ENCODE peak calls at places on chromosomes 5 and 9, in eight cellular contexts. V is Panc1, U is HCT116, X is A549, L is SK-N-SH, E is HepG2, O is GM12878, H is K562. B is an unnamed sample.

GRCh38 chr9:93826209-93826608 is 128.9 kb downstream of the BARX1 start:
- DNase-seq in V (no peak), U (no peak), X (no peak), L (no peak), E (no peak), O (no peak), H (no peak), B (peak; percentile 81)

GRCh38 chr5:33300209-33300742 is 140.5 kb upstream of the TARS1 start:
- DNase-seq in V (no peak), U (no peak), X (no peak), L (no peak), E (no peak), O (peak; percentile 33), H (no peak), B (no peak)

GRCh38 chr9:109253241-109253636 is 67.6 kb downstream of the EPB41L4B start:
- DNase-seq in V (no peak), U (no peak), X (no peak), L (no peak), E (no peak), O (no peak), H (no peak), B (no peak)

GRCh38 chr9:132942541-132943182 is 1.8 kb downstream of the TSC1 start:
- DNase-seq in V (no peak), U (no peak), X (no peak), L (no peak), E (no peak), O (no peak), H (no peak), B (no peak)

GRCh38 chr5:139061274-139061673 is 136.9 kb downstream of the SIL1 start:
- DNase-seq in V (no peak), U (no peak), X (no peak), L (no peak), E (peak; percentile 10), O (no peak), H (no peak), B (no peak)

GRCh38 chr9:14415947-14416346 is 102.0 kb upstream of the NFIB start:
- DNase-seq in V (no peak), U (no peak), X (no peak), L (no peak), E (no peak), O (no peak), H (no peak), B (no peak)

GRCh38 chr9:87336914-87337333 is 160.7 kb upstream of the DAPK1 start:
- DNase-seq in V (peak; percentile 10), U (peak; percentile 54), X (peak; percentile 44), L (peak; percentile 60), E (peak; percentile 75), O (peak; percentile 13), H (peak; percentile 76), B (peak; percentile 94)

GRCh38 chr5:163760498-163760897 is 255.1 kb downstream of the MAT2B start:
- DNase-seq in V (no peak), U (no peak), X (no peak), L (no peak), E (peak; percentile 24), O (no peak), H (no peak), B (no peak)

GRCh38 chr5:176174345-176175025 is 63.7 kb upstream of the SIMC1 start:
- DNase-seq in V (no peak), U (no peak), X (no peak), L (no peak), E (no peak), O (no peak), H (no peak), B (no peak)

GRCh38 chr5:81751836-81752643 is 1.1 kb upstream of the SSBP2 start:
- DNase-seq in V (no peak), U (no peak), X (no peak), L (no peak), E (no peak), O (no peak), H (peak; percentile 58), B (peak; percentile 55)
- H3K4me1 ChIP-seq in V (peaks cover 23% of the 10 kb centered on the region), U (peaks cover 13% of the 10 kb centered on the region), X (peaks cover 34% of the 10 kb centered on the region), L (peaks cover 10% of the 10 kb centered on the region), E (no peaks in the 10 kb centered on the region), O (peaks cover 3% of the 10 kb centered on the region), H (peaks cover 24% of the 10 kb centered on the region), B (peaks cover 49% of the 10 kb centered on the region)

DNA sequence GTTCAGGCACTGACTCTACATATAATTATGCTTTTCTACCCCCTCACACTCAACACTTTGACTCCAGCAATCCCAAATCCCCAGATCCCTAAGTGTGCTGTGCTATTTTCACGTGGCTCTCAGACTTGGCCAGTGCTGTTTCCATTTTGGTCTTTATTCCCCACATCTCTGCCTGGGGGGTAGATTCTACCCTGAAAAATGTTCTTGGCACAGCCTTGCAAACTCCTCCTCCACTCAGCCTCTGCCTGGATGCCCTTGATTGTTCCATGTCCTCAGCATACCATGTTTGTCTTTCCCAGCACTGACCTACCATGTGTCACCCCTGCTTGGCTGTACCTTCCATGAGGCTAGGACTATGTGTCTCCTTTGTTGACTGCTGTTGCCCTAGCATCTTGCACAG is 43.0 kb downstream of the FXN start:
- DNase-seq in V (no peak), U (no peak), X (no peak), L (no peak), E (no peak), O (no peak), H (no peak), B (no peak)
- TF ChIP-seq REST in V (no peak), U (no peak), X (no peak), L (no peak), E (no peak), O (no peak), H (no peak), B (no peak)

DNA sequence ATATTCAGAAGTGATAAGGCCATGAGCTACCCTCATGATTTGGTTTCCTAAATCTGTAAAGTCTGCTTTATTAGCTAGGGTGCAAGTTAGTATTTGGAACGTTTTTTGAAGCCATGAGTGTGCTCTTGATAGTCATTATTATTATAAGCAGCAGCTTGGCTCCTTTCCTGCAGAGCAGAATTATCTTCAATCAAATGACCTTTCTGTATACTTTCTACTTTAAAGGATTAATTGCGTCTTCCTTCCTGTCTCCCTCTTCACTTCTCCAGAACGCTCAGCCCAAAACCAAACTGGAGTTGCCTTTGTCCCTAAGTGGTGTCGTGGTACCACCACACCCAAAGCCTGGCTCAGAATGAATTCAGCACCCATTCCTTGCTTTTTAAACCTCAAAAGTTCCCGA is 211.3 kb downstream of the ARHGAP26 start:
- DNase-seq in V (no peak), U (no peak), X (no peak), L (no peak), E (no peak), O (no peak), H (no peak), B (no peak)
- H3K4me1 ChIP-seq in V (peaks cover 7% of the 10 kb centered on the region), U (peaks cover 54% of the 10 kb centered on the region), X (peaks cover 19% of the 10 kb centered on the region), L (peaks cover 33% of the 10 kb centered on the region), E (peaks cover 39% of the 10 kb centered on the region), O (peaks cover 13% of the 10 kb centered on the region), H (no peaks in the 10 kb centered on the region), B (peaks cover 21% of the 10 kb centered on the region)

GRCh38 chr9:130288393-130288792 is 22.8 kb downstream of the HMCN2 start:
- DNase-seq in V (no peak), U (no peak), X (no peak), L (no peak), E (no peak), O (no peak), H (no peak), B (no peak)

GRCh38 chr9:130290353-130291181 is 25.0 kb downstream of the HMCN2 start:
- DNase-seq in V (no peak), U (no peak), X (no peak), L (no peak), E (no peak), O (no peak), H (no peak), B (no peak)

GRCh38 chr9:130289711-130290241 is 24.2 kb downstream of the HMCN2 start:
- DNase-seq in V (no peak), U (no peak), X (no peak), L (peak; percentile 88), E (no peak), O (no peak), H (no peak), B (no peak)

GRCh38 chr9:130287736-130288135 is 22.2 kb downstream of the HMCN2 start:
- DNase-seq in V (no peak), U (no peak), X (no peak), L (no peak), E (no peak), O (no peak), H (no peak), B (no peak)

GRCh38 chr9:130288926-130289705 is 23.6 kb downstream of the HMCN2 start:
- DNase-seq in V (no peak), U (no peak), X (no peak), L (no peak), E (no peak), O (no peak), H (no peak), B (peak; percentile 36)
- TF ChIP-seq REST in V (no peak), U (no peak), X (no peak), L (no peak), E (no peak), O (no peak), H (no peak), B (no peak)

GRCh38 chr5:90563161-90563560 is 4.6 kb downstream of the ADGRV1 start:
- DNase-seq in V (no peak), U (no peak), X (no peak), L (no peak), E (no peak), O (no peak), H (no peak), B (peak; percentile 31)

GRCh38 chr5:90558344-90559192 is at the start of gene ADGRV1:
- DNase-seq in V (no peak), U (peak; percentile 86), X (peak; percentile 8), L (peak; percentile 96), E (peak; percentile 9), O (no peak), H (peak; percentile 88), B (peak; percentile 98)

GRCh38 chr5:90560771-90561170 is 2.2 kb downstream of the ADGRV1 start:
- DNase-seq in V (no peak), U (no peak), X (no peak), L (no peak), E (no peak), O (no peak), H (no peak), B (no peak)

GRCh38 chr5:90562331-90562730 is 3.7 kb downstream of the ADGRV1 start:
- DNase-seq in V (no peak), U (no peak), X (no peak), L (no peak), E (no peak), O (no peak), H (peak; percentile 21), B (peak; percentile 18)

GRCh38 chr5:90561766-90562165 is 3.2 kb downstream of the ADGRV1 start:
- DNase-seq in V (no peak), U (no peak), X (no peak), L (no peak), E (no peak), O (no peak), H (no peak), B (no peak)
- H3K4me1 ChIP-seq in V (no peaks in the 10 kb centered on the region), U (no peaks in the 10 kb centered on the region), X (peaks cover 14% of the 10 kb centered on the region), L (no peaks in the 10 kb centered on the region), E (no peaks in the 10 kb centered on the region), O (no peaks in the 10 kb centered on the region), H (peaks cover 10% of the 10 kb centered on the region), B (peaks cover 72% of the 10 kb centered on the region)